ENCODE peak calls at places on chromosomes 3 and 15, in four cellular contexts. Z is NCI-H1930; B is activated naive CD4-positive, alpha-beta T cell treated with anti-CD3 and anti-CD28 coated beads, Interleukin-2, amount 10 ng/mL, durations not matched to agents 7 days and 5 days; I is activated T-helper 9 cell treated with anti-CD3 and anti-CD28 coated beads, Interleukin-2, amount 50 U/mL, for 16 hours. G is an unnamed sample.

GRCh38 chr3:8518138-8518537 is 16.5 kb downstream of the LMCD1 start:
- DNase-seq in Z (no peak), B (no peak), I (no peak), G (no peak)

GRCh38 chr3:191425322-191425734 is 35.6 kb upstream of the PYDC2 start:
- DNase-seq in Z (no peak), B (no peak), I (no peak), G (no peak)

GRCh38 chr15:84840741-84841429 is 23.7 kb downstream of the ALPK3 start:
- DNase-seq in Z (no peak), B (no peak), I (no peak), G (peak; percentile 61)

GRCh38 chr3:127589600-127590281 is 792 bp downstream of the TPRA1 start:
- DNase-seq in Z (no peak), B (peak; percentile 34), I (no peak), G (peak; percentile 36)

GRCh38 chr3:192850501-192850981 is 67.1 kb downstream of the MB21D2 start:
- DNase-seq in Z (no peak), B (peak; percentile 28), I (peak; percentile 45), G (peak; percentile 16)

GRCh38 chr15:52328680-52329079 is 33.1 kb upstream of the MYO5C start:
- DNase-seq in Z (no peak), B (no peak), I (no peak), G (no peak)

GRCh38 chr3:123365450-123366143 is 83.3 kb downstream of the ADCY5 start:
- DNase-seq in Z (no peak), B (no peak), I (no peak), G (peak; percentile 57)

GRCh38 chr3:31466016-31466415 is 66.7 kb upstream of the STT3B start:
- DNase-seq in Z (no peak), B (no peak), I (no peak), G (no peak)

GRCh38 chr3:197306374-197307086 is 8.1 kb upstream of the DLG1 start:
- DNase-seq in Z (no peak), B (no peak), I (no peak), G (no peak)

GRCh38 chr3:71087109-71088018 is 496.2 kb downstream of the FOXP1 start:
- DNase-seq in Z (no peak), B (peak; percentile 65), I (peak; percentile 25), G (peak; percentile 16)

GRCh38 chr15:99931703-99932603 is 198.7 kb upstream of the LYSMD4 start:
- DNase-seq in Z (no peak), B (no peak), I (no peak), G (no peak)

GRCh38 chr3:185153170-185153733 is 392 bp upstream of the C3orf70 start:
- DNase-seq in Z (peak; percentile 20), B (peak; percentile 22), I (no peak), G (peak; percentile 51)

GRCh38 chr3:57006048-57006709 is 54.3 kb upstream of the SPATA12 start:
- DNase-seq in Z (no peak), B (no peak), I (no peak), G (no peak)

GRCh38 chr3:129688310-129688895 is 81.9 kb upstream of the PLXND1 start:
- DNase-seq in Z (peak; percentile 9), B (no peak), I (no peak), G (peak; percentile 89)

GRCh38 chr15:29821416-29822099 is 710 bp downstream of the TJP1 start:
- DNase-seq in Z (peak; percentile 1), B (peak; percentile 37), I (no peak), G (peak; percentile 90)